ENCODE peak calls at places on chromosomes 4 and X, in nine cellular contexts. One of them, this sample, is unnamed.

GRCh38 chrX:94454606-94455005 is 780.6 kb downstream of the FAM133A start:
- DNase-seq in GM12878: no peak
- DNase-seq in uterus: no peak
- DNase-seq in naive thymus-derived CD4-positive, alpha-beta T cell: no peak
- DNase-seq in colonic mucosa: no peak
- DNase-seq in upper lobe of left lung: no peak
- DNase-seq in PC-3: no peak
- DNase-seq in neuronal stem cell: peak; percentile 2
- DNase-seq in tibial artery: no peak
- DNase-seq in this sample: no peak

GRCh38 chr4:38190717-38191178 is 230.6 kb downstream of the PTTG2 start:
- DNase-seq in GM12878: no peak
- DNase-seq in uterus: no peak
- DNase-seq in naive thymus-derived CD4-positive, alpha-beta T cell: no peak
- DNase-seq in colonic mucosa: no peak
- DNase-seq in upper lobe of left lung: no peak
- DNase-seq in PC-3: peak; percentile 53
- DNase-seq in neuronal stem cell: no peak
- DNase-seq in tibial artery: peak; percentile 87
- DNase-seq in this sample: no peak

GRCh38 chrX:36573720-36574119 is 434.4 kb upstream of the FAM47C start:
- DNase-seq in GM12878: no peak
- DNase-seq in uterus: no peak
- DNase-seq in naive thymus-derived CD4-positive, alpha-beta T cell: no peak
- DNase-seq in colonic mucosa: no peak
- DNase-seq in upper lobe of left lung: no peak
- DNase-seq in PC-3: no peak
- DNase-seq in neuronal stem cell: no peak
- DNase-seq in tibial artery: no peak
- DNase-seq in this sample: no peak

GRCh38 chrX:126580877-126581276 is 28.3 kb upstream of the DCAF12L1 start:
- DNase-seq in GM12878: no peak
- DNase-seq in uterus: no peak
- DNase-seq in naive thymus-derived CD4-positive, alpha-beta T cell: no peak
- DNase-seq in colonic mucosa: no peak
- DNase-seq in upper lobe of left lung: peak; percentile 33
- DNase-seq in PC-3: no peak
- DNase-seq in neuronal stem cell: no peak
- DNase-seq in tibial artery: no peak
- DNase-seq in this sample: no peak

GRCh38 chr4:92304073-92304472 is 307 bp downstream of the GRID2 start:
- DNase-seq in GM12878: no peak
- DNase-seq in uterus: no peak
- DNase-seq in naive thymus-derived CD4-positive, alpha-beta T cell: no peak
- DNase-seq in colonic mucosa: no peak
- DNase-seq in upper lobe of left lung: peak; percentile 45
- DNase-seq in PC-3: peak; percentile 10
- DNase-seq in neuronal stem cell: peak; percentile 9
- DNase-seq in tibial artery: no peak
- DNase-seq in this sample: no peak

GRCh38 chr4:7630559-7631287 is 196.0 kb upstream of the PSAPL1 start:
- DNase-seq in GM12878: no peak
- DNase-seq in uterus: peak; percentile 54
- DNase-seq in naive thymus-derived CD4-positive, alpha-beta T cell: no peak
- DNase-seq in colonic mucosa: no peak
- DNase-seq in upper lobe of left lung: peak; percentile 66
- DNase-seq in PC-3: peak; percentile 94
- DNase-seq in neuronal stem cell: no peak
- DNase-seq in tibial artery: peak; percentile 85
- DNase-seq in this sample: peak; percentile 36

GRCh38 chr4:159541143-159541542 is 438.3 kb downstream of the RAPGEF2 start:
- DNase-seq in GM12878: no peak
- DNase-seq in uterus: no peak
- DNase-seq in naive thymus-derived CD4-positive, alpha-beta T cell: no peak
- DNase-seq in colonic mucosa: no peak
- DNase-seq in upper lobe of left lung: no peak
- DNase-seq in PC-3: no peak
- DNase-seq in neuronal stem cell: no peak
- DNase-seq in tibial artery: no peak
- DNase-seq in this sample: no peak

GRCh38 chrX:11435568-11435967 is 142.4 kb downstream of the AMELX start:
- DNase-seq in GM12878: no peak
- DNase-seq in uterus: no peak
- DNase-seq in naive thymus-derived CD4-positive, alpha-beta T cell: no peak
- DNase-seq in colonic mucosa: no peak
- DNase-seq in upper lobe of left lung: no peak
- DNase-seq in PC-3: no peak
- DNase-seq in neuronal stem cell: no peak
- DNase-seq in tibial artery: no peak
- DNase-seq in this sample: no peak

GRCh38 chrX:72131317-72132294 is at the start of gene RTL5:
- DNase-seq in GM12878: no peak
- DNase-seq in uterus: peak; percentile 93
- DNase-seq in naive thymus-derived CD4-positive, alpha-beta T cell: peak; percentile 17
- DNase-seq in colonic mucosa: peak; percentile 67
- DNase-seq in upper lobe of left lung: peak; percentile 92
- DNase-seq in PC-3: peak; percentile 66
- DNase-seq in neuronal stem cell: peak; percentile 78
- DNase-seq in tibial artery: peak; percentile 96
- DNase-seq in this sample: peak; percentile 10

DNA sequence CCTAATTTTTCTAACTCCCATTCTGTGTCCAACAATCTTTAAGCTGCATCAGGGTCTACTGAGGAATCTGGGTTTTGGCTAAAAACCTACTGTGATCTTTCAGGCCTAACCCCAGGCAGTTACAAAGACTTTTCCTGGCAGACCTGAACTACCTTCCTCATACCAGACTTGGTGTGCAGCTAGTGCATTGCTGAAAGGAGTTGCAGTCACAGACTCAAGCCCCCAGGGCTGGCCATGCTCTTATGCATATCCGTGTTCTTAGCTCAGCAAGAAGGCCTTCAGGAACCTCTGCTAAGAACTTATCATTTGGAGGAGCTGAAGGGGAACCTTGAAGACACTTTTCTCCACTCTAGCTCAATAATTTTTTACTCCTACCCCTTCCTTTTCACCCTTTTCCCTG is 147.6 kb downstream of the INPP4B start:
- DNase-seq in GM12878: no peak
- DNase-seq in uterus: no peak
- DNase-seq in naive thymus-derived CD4-positive, alpha-beta T cell: no peak
- DNase-seq in colonic mucosa: no peak
- DNase-seq in upper lobe of left lung: no peak
- DNase-seq in PC-3: no peak
- DNase-seq in neuronal stem cell: no peak
- DNase-seq in tibial artery: no peak
- DNase-seq in this sample: no peak
- H3K27ac ChIP-seq in GM12878: no peak overlapping the region
- H3K27ac ChIP-seq in uterus: no peak overlapping the region
- H3K27ac ChIP-seq in naive thymus-derived CD4-positive, alpha-beta T cell: peak overlapping the region; percentile 65
- H3K27ac ChIP-seq in colonic mucosa: no peak overlapping the region
- H3K27ac ChIP-seq in upper lobe of left lung: no peak overlapping the region
- H3K27ac ChIP-seq in PC-3: no peak overlapping the region
- H3K27ac ChIP-seq in neuronal stem cell: no peak overlapping the region
- H3K27ac ChIP-seq in tibial artery: no peak overlapping the region
- H3K27ac ChIP-seq in this sample: no peak overlapping the region

GRCh38 chr4:186723207-186724047 is at the start of gene FAT1:
- DNase-seq in GM12878: no peak
- DNase-seq in uterus: peak; percentile 58
- DNase-seq in naive thymus-derived CD4-positive, alpha-beta T cell: no peak
- DNase-seq in colonic mucosa: peak; percentile 66
- DNase-seq in upper lobe of left lung: peak; percentile 94
- DNase-seq in PC-3: peak; percentile 72
- DNase-seq in neuronal stem cell: peak; percentile 84
- DNase-seq in tibial artery: peak; percentile 81
- DNase-seq in this sample: no peak

GRCh38 chr4:186725422-186726149 is 1.9 kb upstream of the FAT1 start:
- DNase-seq in GM12878: no peak
- DNase-seq in uterus: peak; percentile 70
- DNase-seq in naive thymus-derived CD4-positive, alpha-beta T cell: no peak
- DNase-seq in colonic mucosa: peak; percentile 87
- DNase-seq in upper lobe of left lung: peak; percentile 91
- DNase-seq in PC-3: peak; percentile 72
- DNase-seq in neuronal stem cell: peak; percentile 63
- DNase-seq in tibial artery: peak; percentile 90
- DNase-seq in this sample: peak; percentile 72

GRCh38 chr4:186724048-186724860 is 598 bp upstream of the FAT1 start:
- DNase-seq in GM12878: no peak
- DNase-seq in uterus: peak; percentile 25
- DNase-seq in naive thymus-derived CD4-positive, alpha-beta T cell: no peak
- DNase-seq in colonic mucosa: peak; percentile 50
- DNase-seq in upper lobe of left lung: peak; percentile 91
- DNase-seq in PC-3: peak; percentile 37
- DNase-seq in neuronal stem cell: peak; percentile 57
- DNase-seq in tibial artery: peak; percentile 83
- DNase-seq in this sample: peak; percentile 33

GRCh38 chr4:186726150-186726439 is 2.4 kb upstream of the FAT1 start:
- DNase-seq in GM12878: no peak
- DNase-seq in uterus: no peak
- DNase-seq in naive thymus-derived CD4-positive, alpha-beta T cell: no peak
- DNase-seq in colonic mucosa: no peak
- DNase-seq in upper lobe of left lung: no peak
- DNase-seq in PC-3: no peak
- DNase-seq in neuronal stem cell: no peak
- DNase-seq in tibial artery: no peak
- DNase-seq in this sample: no peak

GRCh38 chr4:186724861-186725419 is 1.3 kb upstream of the FAT1 start:
- DNase-seq in GM12878: no peak
- DNase-seq in uterus: no peak
- DNase-seq in naive thymus-derived CD4-positive, alpha-beta T cell: no peak
- DNase-seq in colonic mucosa: peak; percentile 46
- DNase-seq in upper lobe of left lung: no peak
- DNase-seq in PC-3: no peak
- DNase-seq in neuronal stem cell: no peak
- DNase-seq in tibial artery: no peak
- DNase-seq in this sample: no peak
- H3K27ac ChIP-seq in GM12878: no peak overlapping the region
- H3K27ac ChIP-seq in uterus: peak overlapping the region; percentile 93
- H3K27ac ChIP-seq in naive thymus-derived CD4-positive, alpha-beta T cell: no peak overlapping the region
- H3K27ac ChIP-seq in colonic mucosa: peak overlapping the region; percentile 92
- H3K27ac ChIP-seq in upper lobe of left lung: peak overlapping the region; percentile 90
- H3K27ac ChIP-seq in PC-3: peak overlapping the region; percentile 44
- H3K27ac ChIP-seq in neuronal stem cell: peak overlapping the region; percentile 94
- H3K27ac ChIP-seq in tibial artery: peak overlapping the region; percentile 91
- H3K27ac ChIP-seq in this sample: no peak overlapping the region

DNA sequence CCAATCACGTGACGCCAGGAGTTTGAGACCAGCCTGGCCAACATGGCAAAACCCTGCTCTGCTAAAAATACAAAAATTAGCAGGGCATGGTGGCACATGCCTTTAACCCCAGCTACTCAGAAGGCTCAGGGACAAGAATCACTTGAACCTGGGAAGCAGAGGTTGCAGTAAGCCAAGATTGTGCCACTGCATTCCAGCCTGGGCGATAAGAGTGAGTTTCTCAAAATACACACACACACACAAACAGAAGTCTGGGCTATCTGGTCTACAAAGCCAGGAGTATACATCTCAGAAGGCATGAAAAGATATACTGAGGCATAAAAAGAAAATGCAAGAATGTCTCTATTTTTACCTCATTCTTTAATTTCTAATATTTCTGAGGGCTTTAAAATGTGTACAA is 11.3 kb downstream of the YTHDC1 start:
- DNase-seq in GM12878: no peak
- DNase-seq in uterus: no peak
- DNase-seq in naive thymus-derived CD4-positive, alpha-beta T cell: no peak
- DNase-seq in colonic mucosa: no peak
- DNase-seq in upper lobe of left lung: no peak
- DNase-seq in PC-3: no peak
- DNase-seq in neuronal stem cell: no peak
- DNase-seq in tibial artery: no peak
- DNase-seq in this sample: no peak
- H3K27ac ChIP-seq in GM12878: no peak overlapping the region
- H3K27ac ChIP-seq in uterus: no peak overlapping the region
- H3K27ac ChIP-seq in naive thymus-derived CD4-positive, alpha-beta T cell: peak overlapping the region; percentile 28
- H3K27ac ChIP-seq in colonic mucosa: no peak overlapping the region
- H3K27ac ChIP-seq in upper lobe of left lung: no peak overlapping the region
- H3K27ac ChIP-seq in PC-3: no peak overlapping the region
- H3K27ac ChIP-seq in neuronal stem cell: no peak overlapping the region
- H3K27ac ChIP-seq in tibial artery: no peak overlapping the region
- H3K27ac ChIP-seq in this sample: no peak overlapping the region

GRCh38 chrX:107712231-107713204 is 63.1 kb downstream of the TSC22D3 start:
- DNase-seq in GM12878: no peak
- DNase-seq in uterus: peak; percentile 57
- DNase-seq in naive thymus-derived CD4-positive, alpha-beta T cell: peak; percentile 66
- DNase-seq in colonic mucosa: no peak
- DNase-seq in upper lobe of left lung: no peak
- DNase-seq in PC-3: no peak
- DNase-seq in neuronal stem cell: no peak
- DNase-seq in tibial artery: peak; percentile 74
- DNase-seq in this sample: no peak
- H3K27ac ChIP-seq in GM12878: no peak overlapping the region
- H3K27ac ChIP-seq in uterus: peak overlapping the region; percentile 95
- H3K27ac ChIP-seq in naive thymus-derived CD4-positive, alpha-beta T cell: peak overlapping the region; percentile 100
- H3K27ac ChIP-seq in colonic mucosa: peak overlapping the region; percentile 22
- H3K27ac ChIP-seq in upper lobe of left lung: peak overlapping the region; percentile 98
- H3K27ac ChIP-seq in PC-3: no peak overlapping the region
- H3K27ac ChIP-seq in neuronal stem cell: no peak overlapping the region
- H3K27ac ChIP-seq in tibial artery: peak overlapping the region; percentile 99
- H3K27ac ChIP-seq in this sample: no peak overlapping the region

DNA sequence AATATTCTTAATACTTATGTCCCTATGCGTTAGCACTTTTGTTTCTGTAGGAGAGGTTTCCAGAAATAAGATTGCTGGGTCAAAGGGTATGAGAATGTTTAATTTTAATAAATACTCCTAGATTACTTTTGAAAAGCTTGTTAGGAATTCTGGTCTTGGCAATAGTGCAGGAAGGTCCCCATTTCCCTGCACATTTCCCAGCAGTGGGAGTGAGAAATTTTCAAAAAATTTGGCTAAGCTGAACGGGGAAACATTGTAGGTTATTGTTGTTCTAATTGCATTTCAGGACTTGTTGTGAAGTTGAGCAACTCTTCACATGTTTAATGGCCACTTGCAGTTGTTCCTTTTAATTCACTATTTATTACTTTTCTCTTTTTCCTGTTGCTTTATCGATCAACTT is 27.1 kb downstream of the IGFBP7 start:
- DNase-seq in GM12878: no peak
- DNase-seq in uterus: no peak
- DNase-seq in naive thymus-derived CD4-positive, alpha-beta T cell: no peak
- DNase-seq in colonic mucosa: no peak
- DNase-seq in upper lobe of left lung: no peak
- DNase-seq in PC-3: no peak
- DNase-seq in neuronal stem cell: no peak
- DNase-seq in tibial artery: no peak
- DNase-seq in this sample: no peak
- H3K27ac ChIP-seq in GM12878: no peak overlapping the region
- H3K27ac ChIP-seq in uterus: peak overlapping the region; percentile 58
- H3K27ac ChIP-seq in naive thymus-derived CD4-positive, alpha-beta T cell: no peak overlapping the region
- H3K27ac ChIP-seq in colonic mucosa: no peak overlapping the region
- H3K27ac ChIP-seq in upper lobe of left lung: no peak overlapping the region
- H3K27ac ChIP-seq in PC-3: no peak overlapping the region
- H3K27ac ChIP-seq in neuronal stem cell: no peak overlapping the region
- H3K27ac ChIP-seq in tibial artery: peak overlapping the region; percentile 87
- H3K27ac ChIP-seq in this sample: no peak overlapping the region